ENCODE peak calls at places on chromosomes 5 and 9, in eight cellular contexts. One of them, this sample, is unnamed.

GRCh38 chr5:149951138-149951749 is 6.7 kb upstream of the PDE6A start:
- DNase-seq in cardiac fibroblast: no peak
- DNase-seq in upper lobe of right lung: no peak
- DNase-seq in endodermal cell: peak
- DNase-seq in choroid plexus epithelial cell: no peak
- DNase-seq in left ventricle myocardium inferior: no peak
- DNase-seq in psoas muscle: no peak
- DNase-seq in brain microvascular endothelial cell: no peak
- DNase-seq in this sample: peak

GRCh38 chr5:176899946-176900782 is 1.0 kb upstream of the HK3 start:
- DNase-seq in choroid plexus epithelial cell: no peak
- DNase-seq in cardiac fibroblast: no peak
- DNase-seq in endodermal cell: peak
- DNase-seq in left ventricle myocardium inferior: no peak
- DNase-seq in upper lobe of right lung: no peak
- DNase-seq in brain microvascular endothelial cell: no peak
- DNase-seq in psoas muscle: no peak
- DNase-seq in this sample: no peak

GRCh38 chr9:137053944-137054931 is at the start of gene ENTPD2:
- DNase-seq in brain microvascular endothelial cell: no peak
- DNase-seq in cardiac fibroblast: no peak
- DNase-seq in psoas muscle: no peak
- DNase-seq in upper lobe of right lung: peak
- DNase-seq in endodermal cell: peak
- DNase-seq in choroid plexus epithelial cell: no peak
- DNase-seq in left ventricle myocardium inferior: no peak
- DNase-seq in this sample: no peak

GRCh38 chr5:154761062-154761740 is 6.0 kb downstream of the LARP1 start:
- DNase-seq in endodermal cell: peak
- DNase-seq in choroid plexus epithelial cell: no peak
- DNase-seq in upper lobe of right lung: no peak
- DNase-seq in cardiac fibroblast: no peak
- DNase-seq in psoas muscle: no peak
- DNase-seq in left ventricle myocardium inferior: no peak
- DNase-seq in brain microvascular endothelial cell: no peak
- DNase-seq in this sample: peak

GRCh38 chr5:134436523-134437339 is 25.1 kb upstream of the CDKN2AIPNL start:
- DNase-seq in left ventricle myocardium inferior: peak
- DNase-seq in brain microvascular endothelial cell: peak
- DNase-seq in choroid plexus epithelial cell: peak
- DNase-seq in psoas muscle: peak
- DNase-seq in cardiac fibroblast: peak
- DNase-seq in endodermal cell: no peak
- DNase-seq in upper lobe of right lung: peak
- DNase-seq in this sample: peak

GRCh38 chr5:87825583-87825982 is 412.9 kb upstream of the CCNH start:
- DNase-seq in cardiac fibroblast: no peak
- DNase-seq in left ventricle myocardium inferior: no peak
- DNase-seq in upper lobe of right lung: no peak
- DNase-seq in choroid plexus epithelial cell: no peak
- DNase-seq in endodermal cell: no peak
- DNase-seq in brain microvascular endothelial cell: no peak
- DNase-seq in psoas muscle: no peak
- DNase-seq in this sample: no peak

GRCh38 chr9:93254061-93254481 is 70.1 kb downstream of the WNK2 start:
- DNase-seq in left ventricle myocardium inferior: no peak
- DNase-seq in choroid plexus epithelial cell: no peak
- DNase-seq in brain microvascular endothelial cell: no peak
- DNase-seq in cardiac fibroblast: no peak
- DNase-seq in upper lobe of right lung: peak
- DNase-seq in endodermal cell: no peak
- DNase-seq in psoas muscle: peak
- DNase-seq in this sample: no peak

GRCh38 chr9:96135071-96135825 is 166.7 kb downstream of the HSD17B3 start:
- DNase-seq in endodermal cell: no peak
- DNase-seq in left ventricle myocardium inferior: no peak
- DNase-seq in choroid plexus epithelial cell: peak
- DNase-seq in brain microvascular endothelial cell: no peak
- DNase-seq in cardiac fibroblast: peak
- DNase-seq in upper lobe of right lung: no peak
- DNase-seq in psoas muscle: no peak
- DNase-seq in this sample: peak

GRCh38 chr9:138096192-138096845 is 218.7 kb downstream of the CACNA1B start:
- DNase-seq in cardiac fibroblast: no peak
- DNase-seq in left ventricle myocardium inferior: no peak
- DNase-seq in endodermal cell: peak
- DNase-seq in upper lobe of right lung: peak
- DNase-seq in brain microvascular endothelial cell: no peak
- DNase-seq in psoas muscle: no peak
- DNase-seq in choroid plexus epithelial cell: no peak
- DNase-seq in this sample: no peak

GRCh38 chr9:120345379-120345778 is 234.6 kb downstream of the CDK5RAP2 start:
- DNase-seq in upper lobe of right lung: no peak
- DNase-seq in endodermal cell: no peak
- DNase-seq in choroid plexus epithelial cell: no peak
- DNase-seq in left ventricle myocardium inferior: no peak
- DNase-seq in cardiac fibroblast: no peak
- DNase-seq in psoas muscle: no peak
- DNase-seq in brain microvascular endothelial cell: no peak
- DNase-seq in this sample: no peak

GRCh38 chr9:128372188-128372641 is 1.0 kb downstream of the URM1 start:
- DNase-seq in psoas muscle: no peak
- DNase-seq in upper lobe of right lung: no peak
- DNase-seq in endodermal cell: no peak
- DNase-seq in left ventricle myocardium inferior: no peak
- DNase-seq in brain microvascular endothelial cell: no peak
- DNase-seq in choroid plexus epithelial cell: no peak
- DNase-seq in cardiac fibroblast: no peak
- DNase-seq in this sample: no peak

GRCh38 chr5:78367318-78367991 is 7.0 kb downstream of the SCAMP1 start:
- DNase-seq in cardiac fibroblast: no peak
- DNase-seq in choroid plexus epithelial cell: peak
- DNase-seq in brain microvascular endothelial cell: no peak
- DNase-seq in psoas muscle: no peak
- DNase-seq in left ventricle myocardium inferior: no peak
- DNase-seq in endodermal cell: no peak
- DNase-seq in upper lobe of right lung: no peak
- DNase-seq in this sample: peak

GRCh38 chr5:40787986-40788385 is 10.2 kb downstream of the PRKAA1 start:
- DNase-seq in psoas muscle: no peak
- DNase-seq in left ventricle myocardium inferior: no peak
- DNase-seq in endodermal cell: no peak
- DNase-seq in cardiac fibroblast: no peak
- DNase-seq in upper lobe of right lung: no peak
- DNase-seq in choroid plexus epithelial cell: no peak
- DNase-seq in brain microvascular endothelial cell: no peak
- DNase-seq in this sample: no peak

GRCh38 chr5:40784916-40785315 is 13.3 kb downstream of the PRKAA1 start:
- DNase-seq in brain microvascular endothelial cell: no peak
- DNase-seq in upper lobe of right lung: no peak
- DNase-seq in left ventricle myocardium inferior: no peak
- DNase-seq in choroid plexus epithelial cell: no peak
- DNase-seq in endodermal cell: no peak
- DNase-seq in psoas muscle: no peak
- DNase-seq in cardiac fibroblast: no peak
- DNase-seq in this sample: no peak

GRCh38 chr5:40780858-40781257 is 17.3 kb downstream of the PRKAA1 start:
- DNase-seq in left ventricle myocardium inferior: no peak
- DNase-seq in choroid plexus epithelial cell: no peak
- DNase-seq in cardiac fibroblast: no peak
- DNase-seq in endodermal cell: no peak
- DNase-seq in brain microvascular endothelial cell: no peak
- DNase-seq in psoas muscle: no peak
- DNase-seq in upper lobe of right lung: no peak
- DNase-seq in this sample: no peak

GRCh38 chr5:40781843-40782409 is 16.2 kb downstream of the PRKAA1 start:
- DNase-seq in cardiac fibroblast: peak
- DNase-seq in endodermal cell: no peak
- DNase-seq in upper lobe of right lung: no peak
- DNase-seq in choroid plexus epithelial cell: peak
- DNase-seq in left ventricle myocardium inferior: no peak
- DNase-seq in brain microvascular endothelial cell: peak
- DNase-seq in psoas muscle: no peak
- DNase-seq in this sample: no peak

DNA sequence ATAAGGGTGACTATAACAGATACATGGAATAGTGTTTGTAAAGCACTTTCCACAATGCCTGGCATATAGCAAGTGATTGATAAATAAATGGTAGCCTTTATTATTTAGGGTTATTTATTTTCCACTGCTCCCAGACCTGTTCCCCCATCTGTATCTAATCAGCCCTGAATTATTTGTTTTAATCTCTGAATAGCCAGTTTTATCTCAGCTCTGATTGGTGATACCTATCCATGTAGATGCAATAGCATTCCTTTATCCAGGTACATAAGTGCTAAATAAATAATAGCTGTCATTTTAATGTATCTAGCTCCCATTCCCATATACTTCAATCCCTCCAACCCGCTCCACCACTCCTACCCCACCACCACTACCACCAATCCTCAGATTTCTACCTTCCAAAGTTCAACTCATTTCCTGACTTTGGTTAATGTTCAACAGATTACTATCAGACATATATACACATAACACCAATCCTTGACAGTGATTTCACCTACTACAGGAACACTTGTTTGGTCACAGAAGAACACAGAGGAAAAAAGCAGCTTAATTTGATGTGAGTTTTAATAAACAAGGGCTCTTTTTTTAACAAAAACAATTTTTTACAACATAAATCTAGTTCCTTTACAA is 14.0 kb downstream of the PRKAA1 start:
- DNase-seq in brain microvascular endothelial cell: no peak
- DNase-seq in psoas muscle: no peak
- DNase-seq in choroid plexus epithelial cell: no peak
- DNase-seq in endodermal cell: no peak
- DNase-seq in cardiac fibroblast: no peak
- DNase-seq in left ventricle myocardium inferior: no peak
- DNase-seq in upper lobe of right lung: no peak
- DNase-seq in this sample: no peak
- H3K4me3 ChIP-seq in brain microvascular endothelial cell: no peak
- H3K4me3 ChIP-seq in psoas muscle: no peak
- H3K4me3 ChIP-seq in choroid plexus epithelial cell: no peak
- H3K4me3 ChIP-seq in endodermal cell: peak
- H3K4me3 ChIP-seq in cardiac fibroblast: no peak
- H3K4me3 ChIP-seq in left ventricle myocardium inferior: no peak
- H3K4me3 ChIP-seq in upper lobe of right lung: no peak
- H3K4me3 ChIP-seq in this sample: no peak

GRCh38 chr5:26012078-26012477 is 1026.3 kb downstream of the CDH9 start:
- DNase-seq in left ventricle myocardium inferior: no peak
- DNase-seq in brain microvascular endothelial cell: no peak
- DNase-seq in psoas muscle: no peak
- DNase-seq in cardiac fibroblast: no peak
- DNase-seq in endodermal cell: no peak
- DNase-seq in upper lobe of right lung: no peak
- DNase-seq in choroid plexus epithelial cell: no peak
- DNase-seq in this sample: no peak

GRCh38 chr5:26003966-26004365 is 1034.4 kb downstream of the CDH9 start:
- DNase-seq in psoas muscle: no peak
- DNase-seq in choroid plexus epithelial cell: no peak
- DNase-seq in left ventricle myocardium inferior: no peak
- DNase-seq in endodermal cell: no peak
- DNase-seq in brain microvascular endothelial cell: no peak
- DNase-seq in upper lobe of right lung: no peak
- DNase-seq in cardiac fibroblast: no peak
- DNase-seq in this sample: no peak

DNA sequence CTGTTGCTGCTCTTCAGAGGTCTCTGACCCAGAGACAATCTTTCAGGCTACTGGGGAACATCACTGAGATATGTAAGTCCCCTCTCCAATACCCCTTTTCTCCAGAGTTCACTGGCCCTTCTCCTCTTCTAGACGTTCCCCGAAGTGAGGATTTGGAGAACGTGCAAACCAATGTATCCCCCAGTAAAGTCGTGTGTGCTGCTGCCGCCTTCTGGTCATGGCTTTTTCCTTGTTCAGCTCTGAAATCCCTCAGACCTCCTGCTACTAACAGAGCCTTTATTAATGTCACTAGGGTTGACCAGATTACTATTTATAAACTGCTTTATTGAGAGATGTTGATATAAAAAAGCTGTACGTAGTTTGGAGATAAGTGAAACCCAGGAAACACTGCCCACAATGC is 1028.6 kb downstream of the CDH9 start:
- DNase-seq in left ventricle myocardium inferior: no peak
- DNase-seq in choroid plexus epithelial cell: no peak
- DNase-seq in upper lobe of right lung: no peak
- DNase-seq in brain microvascular endothelial cell: no peak
- DNase-seq in cardiac fibroblast: no peak
- DNase-seq in psoas muscle: no peak
- DNase-seq in endodermal cell: peak
- DNase-seq in this sample: no peak
- TF ChIP-seq CTCF in left ventricle myocardium inferior: no peak
- TF ChIP-seq CTCF in choroid plexus epithelial cell: no peak
- TF ChIP-seq CTCF in upper lobe of right lung: no peak
- TF ChIP-seq CTCF in brain microvascular endothelial cell: no peak
- TF ChIP-seq CTCF in cardiac fibroblast: no peak
- TF ChIP-seq CTCF in psoas muscle: no peak
- TF ChIP-seq CTCF in endodermal cell: peak
- TF ChIP-seq CTCF in this sample: no peak

DNA sequence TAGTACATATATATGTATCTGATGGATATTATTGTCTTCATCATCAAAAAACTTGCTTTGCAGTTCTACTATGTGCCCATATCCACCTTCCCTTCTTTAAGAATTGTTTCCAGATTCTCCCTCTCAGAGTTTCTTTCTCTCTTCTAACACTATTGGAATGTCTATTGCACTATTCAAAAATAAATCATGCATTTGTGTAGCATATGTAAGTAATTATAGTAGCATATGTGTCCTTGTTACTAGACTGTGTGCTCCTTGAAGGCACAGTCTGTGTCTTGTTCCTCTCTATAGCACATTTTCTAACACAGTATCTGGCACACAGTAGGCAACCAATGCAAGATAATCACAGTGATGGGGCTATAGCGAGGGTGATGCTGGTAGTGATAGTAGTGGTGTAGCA is 43.4 kb upstream of the TRIM32 start:
- DNase-seq in endodermal cell: no peak
- DNase-seq in brain microvascular endothelial cell: no peak
- DNase-seq in cardiac fibroblast: no peak
- DNase-seq in left ventricle myocardium inferior: no peak
- DNase-seq in psoas muscle: no peak
- DNase-seq in choroid plexus epithelial cell: no peak
- DNase-seq in upper lobe of right lung: no peak
- DNase-seq in this sample: no peak
- H3K4me3 ChIP-seq in endodermal cell: no peak
- H3K4me3 ChIP-seq in brain microvascular endothelial cell: no peak
- H3K4me3 ChIP-seq in cardiac fibroblast: no peak
- H3K4me3 ChIP-seq in left ventricle myocardium inferior: no peak
- H3K4me3 ChIP-seq in psoas muscle: no peak
- H3K4me3 ChIP-seq in choroid plexus epithelial cell: no peak
- H3K4me3 ChIP-seq in upper lobe of right lung: no peak
- H3K4me3 ChIP-seq in this sample: no peak

DNA sequence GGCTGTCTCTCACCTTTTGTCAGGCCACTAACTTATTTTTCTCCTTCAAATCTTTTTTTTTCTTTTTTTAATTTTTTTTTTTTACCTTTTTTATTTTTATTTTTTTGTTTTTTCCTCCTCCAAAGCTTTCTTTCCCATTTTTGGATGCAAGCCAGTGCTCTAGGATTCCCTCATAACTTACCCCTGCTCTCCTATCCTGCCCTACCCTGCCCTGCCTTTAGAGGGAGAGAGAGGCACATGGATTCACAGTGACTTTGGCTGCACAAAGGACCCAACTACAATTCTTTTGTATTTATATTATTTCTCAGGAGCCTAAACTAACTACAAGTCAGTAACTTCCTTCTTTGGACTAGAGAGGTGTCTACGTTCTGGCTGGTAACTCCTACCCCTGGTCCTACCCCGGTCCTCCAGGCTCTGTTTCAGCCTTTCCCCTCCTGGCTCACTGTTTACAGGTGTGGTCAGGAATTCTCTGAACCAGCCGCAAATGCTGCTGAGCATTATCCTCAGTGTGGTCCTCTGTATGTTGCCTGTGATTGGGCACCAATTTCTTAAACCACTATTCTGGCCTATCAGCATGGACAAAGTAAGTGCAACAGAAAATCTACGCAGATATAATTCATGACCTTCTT is 8.4 kb upstream of the RUSC2 start:
- DNase-seq in choroid plexus epithelial cell: peak
- DNase-seq in psoas muscle: no peak
- DNase-seq in endodermal cell: peak
- DNase-seq in brain microvascular endothelial cell: peak
- DNase-seq in upper lobe of right lung: no peak
- DNase-seq in cardiac fibroblast: peak
- DNase-seq in left ventricle myocardium inferior: no peak
- DNase-seq in this sample: peak
- TF ChIP-seq CTCF in choroid plexus epithelial cell: peak
- TF ChIP-seq CTCF in psoas muscle: peak
- TF ChIP-seq CTCF in endodermal cell: peak
- TF ChIP-seq CTCF in brain microvascular endothelial cell: peak
- TF ChIP-seq CTCF in upper lobe of right lung: peak
- TF ChIP-seq CTCF in cardiac fibroblast: peak
- TF ChIP-seq CTCF in left ventricle myocardium inferior: peak
- TF ChIP-seq CTCF in this sample: peak

This sample was measured in GM12865.